ENCODE peak calls at places on chromosomes 1 and 21, in four cellular contexts. Y is astrocyte of the spinal cord, Q is lower lobe of right lung, K is neural crest cell. Z is an unnamed sample.

GRCh38 chr1:223007250-223007649 is 135.8 kb downstream of the TLR5 start:
- DNase-seq in Y (peak), Q (no peak), K (no peak), Z (no peak)

GRCh38 chr1:3481836-3482589 is 27.5 kb downstream of the ARHGEF16 start:
- DNase-seq in Y (no peak), Q (no peak), K (no peak), Z (no peak)

GRCh38 chr1:21311016-21311415 is 20.8 kb upstream of the ECE1 start:
- DNase-seq in Y (no peak), Q (no peak), K (no peak), Z (no peak)

GRCh38 chr1:64686828-64687724 is 57.8 kb upstream of the RAVER2 start:
- DNase-seq in Y (peak), Q (no peak), K (peak), Z (no peak)

GRCh38 chr1:183019860-183020259 is 3.4 kb upstream of the LAMC1 start:
- DNase-seq in Y (peak), Q (no peak), K (no peak), Z (no peak)

GRCh38 chr1:94093351-94093750 is 27.6 kb downstream of the ABCA4 start:
- DNase-seq in Y (peak), Q (no peak), K (no peak), Z (no peak)

GRCh38 chr21:33691945-33692594 is 49.8 kb downstream of the ITSN1 start:
- DNase-seq in Y (no peak), Q (no peak), K (no peak), Z (no peak)

GRCh38 chr1:190168116-190168515 is 309.5 kb downstream of the BRINP3 start:
- DNase-seq in Y (peak), Q (no peak), K (no peak), Z (no peak)

GRCh38 chr1:185402930-185403329 is 85.9 kb upstream of the IVNS1ABP start:
- DNase-seq in Y (no peak), Q (peak), K (no peak), Z (no peak)

GRCh38 chr1:12438349-12438924 is 179.6 kb downstream of the DHRS3 start:
- DNase-seq in Y (no peak), Q (no peak), K (no peak), Z (peak)

GRCh38 chr21:44390886-44391285 is 37.5 kb downstream of the TRPM2 start:
- DNase-seq in Y (no peak), Q (no peak), K (no peak), Z (no peak)

GRCh38 chr1:245382981-245383380 is 228.2 kb downstream of the KIF26B start:
- DNase-seq in Y (no peak), Q (no peak), K (no peak), Z (no peak)

GRCh38 chr1:37704966-37705365 is 12.7 kb downstream of the CDCA8 start:
- DNase-seq in Y (no peak), Q (no peak), K (no peak), Z (no peak)

GRCh38 chr1:1013105-1013921 is at the start of gene ISG15:
- DNase-seq in Y (peak), Q (peak), K (peak), Z (peak)

GRCh38 chr1:50476800-50477199 is 53.6 kb upstream of the DMRTA2 start:
- DNase-seq in Y (no peak), Q (no peak), K (no peak), Z (no peak)

GRCh38 chr1:25643962-25644361 is 27.4 kb downstream of the MAN1C1 start:
- DNase-seq in Y (no peak), Q (no peak), K (no peak), Z (no peak)

GRCh38 chr1:206469933-206470691 is at the start of gene IKBKE:
- DNase-seq in Y (peak), Q (peak), K (no peak), Z (peak)

GRCh38 chr21:32648165-32648564 is 36.0 kb upstream of the CFAP298 start:
- DNase-seq in Y (no peak), Q (no peak), K (no peak), Z (no peak)

GRCh38 chr1:199808110-199808870 is 219.2 kb upstream of the NR5A2 start:
- DNase-seq in Y (no peak), Q (no peak), K (no peak), Z (no peak)

GRCh38 chr1:48082271-48082925 is 85.2 kb upstream of the TRABD2B start:
- DNase-seq in Y (no peak), Q (no peak), K (no peak), Z (no peak)

GRCh38 chr1:34668063-34668462 is 86.8 kb upstream of the GJB5 start:
- DNase-seq in Y (no peak), Q (no peak), K (no peak), Z (no peak)

GRCh38 chr1:206635983-206636354 is 633 bp downstream of the DYRK3 start:
- DNase-seq in Y (peak), Q (no peak), K (no peak), Z (no peak)

GRCh38 chr1:199449221-199449620 is 578.3 kb upstream of the NR5A2 start:
- DNase-seq in Y (no peak), Q (no peak), K (peak), Z (no peak)

GRCh38 chr1:26733982-26734381 is 38.2 kb downstream of the ARID1A start:
- DNase-seq in Y (peak), Q (no peak), K (no peak), Z (no peak)

GRCh38 chr1:207336559-207337467 is 15.3 kb downstream of the CD55 start:
- DNase-seq in Y (peak), Q (no peak), K (no peak), Z (peak)

GRCh38 chr1:97630968-97631367 is 289.9 kb downstream of the DPYD start:
- DNase-seq in Y (peak), Q (no peak), K (no peak), Z (no peak)

GRCh38 chr1:89945852-89946476 is 48.9 kb upstream of the ZNF326 start:
- DNase-seq in Y (peak), Q (no peak), K (no peak), Z (no peak)

GRCh38 chr1:4087530-4088420 is 187.7 kb upstream of the C1orf174 start:
- DNase-seq in Y (no peak), Q (no peak), K (no peak), Z (no peak)

GRCh38 chr1:22710688-22711024 is at the start of gene EPHB2:
- DNase-seq in Y (no peak), Q (no peak), K (peak), Z (no peak)

GRCh38 chr21:17793675-17794123 is 25.5 kb downstream of the C21orf91 start:
- DNase-seq in Y (peak), Q (no peak), K (no peak), Z (no peak)

GRCh38 chr1:240344918-240345317 is 253.2 kb downstream of the FMN2 start:
- DNase-seq in Y (peak), Q (no peak), K (no peak), Z (no peak)

GRCh38 chr1:31588751-31589515 is 12.6 kb downstream of the TINAGL1 start:
- DNase-seq in Y (no peak), Q (peak), K (no peak), Z (no peak)

GRCh38 chr1:49016030-49016991 is 239.6 kb upstream of the BEND5 start:
- DNase-seq in Y (no peak), Q (no peak), K (no peak), Z (no peak)

GRCh38 chr1:147840909-147841308 is 61.7 kb upstream of the GJA8 start:
- DNase-seq in Y (no peak), Q (no peak), K (no peak), Z (no peak)
- TF ChIP-seq CTCF in Y (no peak), Q (peak), K (no peak), Z (no peak)

DNA sequence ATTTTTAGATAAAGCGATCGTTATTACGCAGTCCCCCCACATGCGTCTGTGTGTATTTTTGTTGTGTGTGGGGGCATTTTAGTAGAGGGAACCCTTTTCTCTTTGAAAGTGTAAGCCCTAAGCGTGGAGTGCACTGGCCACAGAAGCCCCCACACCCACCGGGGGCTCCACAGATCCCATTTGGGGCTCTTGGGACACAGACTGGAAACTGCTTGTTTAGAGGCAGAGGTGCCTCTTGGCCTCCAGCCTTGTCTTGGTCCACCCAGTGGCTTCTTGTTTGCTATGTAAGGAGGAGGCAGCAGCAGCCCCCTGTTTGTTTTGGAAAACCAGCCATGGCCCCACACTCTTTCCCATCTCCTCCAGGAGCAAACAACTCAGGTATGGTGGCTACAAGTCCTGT is 42.8 kb downstream of the SLC37A1 start:
- DNase-seq in Y (no peak), Q (no peak), K (no peak), Z (no peak)
- TF ChIP-seq CTCF in Y (no peak), Q (no peak), K (no peak), Z (no peak)

GRCh38 chr1:169466259-169467230 is 19.2 kb downstream of the SLC19A2 start:
- DNase-seq in Y (peak), Q (no peak), K (no peak), Z (no peak)
- TF ChIP-seq CTCF in Y (peak), Q (peak), K (peak), Z (peak)

GRCh38 chr1:156623946-156624813 is 5.0 kb downstream of the HAPLN2 start:
- DNase-seq in Y (peak), Q (peak), K (peak), Z (no peak)
- TF ChIP-seq CTCF in Y (peak), Q (peak), K (peak), Z (peak)